ENCODE peak calls at places on chromosomes 11 and 22, in six cellular contexts. One of them, this sample, is unnamed.

GRCh38 chr11:13256216-13256615 is 21.4 kb upstream of the BMAL1 start:
- DNase-seq in body of pancreas: no peak
- DNase-seq in tibial nerve: no peak
- DNase-seq in sigmoid colon: no peak
- DNase-seq in BJ: no peak
- DNase-seq in AG09309: no peak
- DNase-seq in this sample: no peak

GRCh38 chr22:27952091-27952490 is 33.0 kb upstream of the PITPNB start:
- DNase-seq in tibial nerve: no peak
- DNase-seq in AG09309: no peak
- DNase-seq in body of pancreas: peak; percentile 6
- DNase-seq in sigmoid colon: no peak
- DNase-seq in BJ: no peak
- DNase-seq in this sample: peak; percentile 71

GRCh38 chr22:48756146-48757111 is 1071.2 kb downstream of the BRD1 start:
- DNase-seq in BJ: no peak
- DNase-seq in tibial nerve: peak; percentile 8
- DNase-seq in body of pancreas: no peak
- DNase-seq in AG09309: no peak
- DNase-seq in sigmoid colon: peak; percentile 51
- DNase-seq in this sample: no peak

GRCh38 chr22:28808716-28809355 is 8.5 kb upstream of the XBP1 start:
- DNase-seq in BJ: no peak
- DNase-seq in AG09309: no peak
- DNase-seq in tibial nerve: no peak
- DNase-seq in sigmoid colon: no peak
- DNase-seq in body of pancreas: no peak
- DNase-seq in this sample: no peak

GRCh38 chr11:120839846-120840402 is 184.0 kb upstream of the TBCEL start:
- DNase-seq in BJ: no peak
- DNase-seq in AG09309: no peak
- DNase-seq in sigmoid colon: no peak
- DNase-seq in tibial nerve: no peak
- DNase-seq in body of pancreas: no peak
- DNase-seq in this sample: no peak

GRCh38 chr22:19666663-19667593 is 47.4 kb upstream of the SEPTIN5 start:
- DNase-seq in AG09309: no peak
- DNase-seq in tibial nerve: no peak
- DNase-seq in sigmoid colon: no peak
- DNase-seq in BJ: peak; percentile 41
- DNase-seq in body of pancreas: no peak
- DNase-seq in this sample: peak; percentile 79

GRCh38 chr11:125285844-125286243 is 121.3 kb downstream of the PKNOX2 start:
- DNase-seq in tibial nerve: no peak
- DNase-seq in BJ: no peak
- DNase-seq in body of pancreas: peak; percentile 13
- DNase-seq in AG09309: no peak
- DNase-seq in sigmoid colon: no peak
- DNase-seq in this sample: no peak

GRCh38 chr22:40469181-40469580 is 98.8 kb downstream of the SGSM3 start:
- DNase-seq in BJ: no peak
- DNase-seq in AG09309: no peak
- DNase-seq in tibial nerve: no peak
- DNase-seq in body of pancreas: no peak
- DNase-seq in sigmoid colon: no peak
- DNase-seq in this sample: no peak

GRCh38 chr11:23318670-23319069 is 458.4 kb upstream of the CCDC179 start:
- DNase-seq in AG09309: no peak
- DNase-seq in BJ: no peak
- DNase-seq in tibial nerve: no peak
- DNase-seq in sigmoid colon: no peak
- DNase-seq in body of pancreas: no peak
- DNase-seq in this sample: no peak

DNA sequence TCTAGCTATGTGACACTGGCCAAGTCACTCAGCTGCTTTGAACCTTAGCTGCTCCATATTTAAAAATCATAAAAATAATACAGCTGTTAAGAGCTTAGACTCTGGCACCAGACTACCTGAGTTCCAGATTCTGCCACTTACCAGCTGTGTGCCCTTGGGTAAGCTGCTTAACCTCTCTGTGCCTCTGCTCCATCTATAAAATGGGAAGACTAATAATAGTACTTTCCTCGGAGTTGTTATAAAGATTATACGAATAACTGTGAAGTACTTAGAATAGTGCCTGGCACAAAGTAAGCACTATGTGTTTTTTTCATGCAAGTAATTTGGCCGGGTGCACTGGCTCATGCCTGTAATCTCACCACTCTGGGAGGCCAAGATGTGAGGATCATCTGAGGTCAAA is 1.4 kb downstream of the HDHD5 start:
- DNase-seq in BJ: no peak
- DNase-seq in AG09309: no peak
- DNase-seq in body of pancreas: no peak
- DNase-seq in tibial nerve: no peak
- DNase-seq in sigmoid colon: no peak
- DNase-seq in this sample: no peak
- H3K4me3 ChIP-seq in BJ: peak overlapping the region; percentile 72
- H3K4me3 ChIP-seq in AG09309: no peak overlapping the region
- H3K4me3 ChIP-seq in body of pancreas: no peak overlapping the region
- H3K4me3 ChIP-seq in tibial nerve: peak overlapping the region; percentile 83
- H3K4me3 ChIP-seq in sigmoid colon: peak overlapping the region; percentile 75
- H3K4me3 ChIP-seq in this sample: no peak overlapping the region

GRCh38 chr11:30017467-30017895 is 651 bp upstream of the KCNA4 start:
- DNase-seq in sigmoid colon: no peak
- DNase-seq in AG09309: no peak
- DNase-seq in tibial nerve: no peak
- DNase-seq in body of pancreas: no peak
- DNase-seq in BJ: no peak
- DNase-seq in this sample: no peak
- TF ChIP-seq CTCF in sigmoid colon: no peak
- TF ChIP-seq CTCF in AG09309: no peak
- TF ChIP-seq CTCF in tibial nerve: no peak
- TF ChIP-seq CTCF in body of pancreas: no peak
- TF ChIP-seq CTCF in BJ: no peak
- TF ChIP-seq CTCF in this sample: no peak

GRCh38 chr11:78189851-78190250 is 1.1 kb downstream of the USP35 start:
- DNase-seq in tibial nerve: no peak
- DNase-seq in sigmoid colon: peak; percentile 62
- DNase-seq in AG09309: no peak
- DNase-seq in BJ: no peak
- DNase-seq in body of pancreas: no peak
- DNase-seq in this sample: no peak
- H3K4me3 ChIP-seq in tibial nerve: no peak overlapping the region
- H3K4me3 ChIP-seq in sigmoid colon: peak overlapping the region; percentile 70
- H3K4me3 ChIP-seq in AG09309: peak overlapping the region; percentile 59
- H3K4me3 ChIP-seq in BJ: peak overlapping the region; percentile 12
- H3K4me3 ChIP-seq in body of pancreas: no peak overlapping the region
- H3K4me3 ChIP-seq in this sample: peak overlapping the region; percentile 87

DNA sequence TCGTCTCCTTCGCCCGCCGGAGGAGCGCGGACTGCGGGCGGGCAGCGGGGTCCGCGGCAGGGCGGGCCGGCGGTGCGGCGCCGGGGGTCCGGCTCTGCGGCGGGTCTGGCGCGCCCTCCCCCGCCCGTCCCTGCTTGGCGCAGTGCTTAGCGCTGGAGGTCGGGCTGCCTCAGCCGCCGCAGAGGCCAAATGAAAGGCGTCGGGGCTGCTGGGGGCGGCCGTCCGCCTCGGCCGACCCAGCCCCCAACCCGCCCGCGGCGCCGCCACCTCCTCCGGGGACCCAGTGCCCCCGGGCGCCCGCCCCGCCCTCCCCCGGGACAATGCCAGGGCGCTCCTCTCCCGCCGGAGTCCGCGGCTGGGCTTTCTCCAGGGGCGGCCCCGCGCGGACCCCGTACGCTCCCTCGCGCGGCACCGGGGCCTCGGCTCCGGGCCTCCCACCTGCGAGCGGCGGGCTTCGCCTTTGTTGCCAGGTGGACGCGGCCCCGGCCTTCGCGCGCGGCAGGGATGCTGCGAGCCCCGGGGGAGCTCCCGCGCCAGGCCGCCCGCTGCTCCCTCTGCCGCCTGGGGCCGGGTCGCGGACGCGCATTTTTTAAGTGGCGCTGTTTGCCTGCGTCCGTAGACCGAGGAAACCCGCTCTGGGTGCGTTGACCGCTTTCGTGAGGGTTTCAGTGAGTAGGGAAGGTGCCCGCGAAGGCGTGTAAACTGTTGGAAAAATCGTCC is 575 bp downstream of the APLP2 start:
- DNase-seq in sigmoid colon: peak; percentile 77
- DNase-seq in body of pancreas: peak; percentile 46
- DNase-seq in tibial nerve: no peak
- DNase-seq in AG09309: no peak
- DNase-seq in BJ: no peak
- DNase-seq in this sample: peak; percentile 28
- TF ChIP-seq CTCF in sigmoid colon: no peak
- TF ChIP-seq CTCF in body of pancreas: peak; percentile 37
- TF ChIP-seq CTCF in tibial nerve: no peak
- TF ChIP-seq CTCF in AG09309: peak; percentile 17
- TF ChIP-seq CTCF in BJ: no peak
- TF ChIP-seq CTCF in this sample: peak; percentile 19

GRCh38 chr11:64874308-64874707 is 4.1 kb downstream of the EHD1 start:
- DNase-seq in BJ: no peak
- DNase-seq in tibial nerve: peak; percentile 63
- DNase-seq in sigmoid colon: no peak
- DNase-seq in body of pancreas: no peak
- DNase-seq in AG09309: no peak
- DNase-seq in this sample: peak; percentile 52
- H3K4me3 ChIP-seq in BJ: no peak overlapping the region
- H3K4me3 ChIP-seq in tibial nerve: no peak overlapping the region
- H3K4me3 ChIP-seq in sigmoid colon: no peak overlapping the region
- H3K4me3 ChIP-seq in body of pancreas: no peak overlapping the region
- H3K4me3 ChIP-seq in AG09309: no peak overlapping the region
- H3K4me3 ChIP-seq in this sample: no peak overlapping the region

GRCh38 chr22:35178446-35178845 is 78.8 kb upstream of the HMGXB4 start:
- DNase-seq in sigmoid colon: no peak
- DNase-seq in body of pancreas: no peak
- DNase-seq in BJ: no peak
- DNase-seq in AG09309: no peak
- DNase-seq in tibial nerve: no peak
- DNase-seq in this sample: no peak

GRCh38 chr22:35173655-35174054 is 83.6 kb upstream of the HMGXB4 start:
- DNase-seq in sigmoid colon: no peak
- DNase-seq in tibial nerve: no peak
- DNase-seq in AG09309: no peak
- DNase-seq in BJ: no peak
- DNase-seq in body of pancreas: no peak
- DNase-seq in this sample: no peak

GRCh38 chr22:35174398-35174797 is 82.9 kb upstream of the HMGXB4 start:
- DNase-seq in sigmoid colon: no peak
- DNase-seq in BJ: no peak
- DNase-seq in AG09309: no peak
- DNase-seq in body of pancreas: no peak
- DNase-seq in tibial nerve: no peak
- DNase-seq in this sample: no peak

GRCh38 chr22:35175392-35175791 is 81.9 kb upstream of the HMGXB4 start:
- DNase-seq in AG09309: no peak
- DNase-seq in BJ: no peak
- DNase-seq in body of pancreas: no peak
- DNase-seq in tibial nerve: no peak
- DNase-seq in sigmoid colon: no peak
- DNase-seq in this sample: no peak

GRCh38 chr22:35177811-35178210 is 79.5 kb upstream of the HMGXB4 start:
- DNase-seq in tibial nerve: no peak
- DNase-seq in AG09309: no peak
- DNase-seq in sigmoid colon: no peak
- DNase-seq in body of pancreas: no peak
- DNase-seq in BJ: no peak
- DNase-seq in this sample: no peak
- TF ChIP-seq CTCF in tibial nerve: no peak
- TF ChIP-seq CTCF in AG09309: no peak
- TF ChIP-seq CTCF in sigmoid colon: no peak
- TF ChIP-seq CTCF in body of pancreas: no peak
- TF ChIP-seq CTCF in BJ: no peak
- TF ChIP-seq CTCF in this sample: no peak

GRCh38 chr22:42074846-42075245 is 798 bp downstream of the PHETA2 start:
- DNase-seq in BJ: no peak
- DNase-seq in tibial nerve: no peak
- DNase-seq in AG09309: no peak
- DNase-seq in sigmoid colon: no peak
- DNase-seq in body of pancreas: no peak
- DNase-seq in this sample: no peak

GRCh38 chr22:42076764-42077485 is 2.6 kb upstream of the SMDT1 start:
- DNase-seq in tibial nerve: no peak
- DNase-seq in sigmoid colon: peak; percentile 66
- DNase-seq in BJ: no peak
- DNase-seq in body of pancreas: no peak
- DNase-seq in AG09309: no peak
- DNase-seq in this sample: no peak

GRCh38 chr22:42074153-42074750 is at the start of gene PHETA2:
- DNase-seq in body of pancreas: peak; percentile 59
- DNase-seq in AG09309: no peak
- DNase-seq in BJ: no peak
- DNase-seq in tibial nerve: no peak
- DNase-seq in sigmoid colon: no peak
- DNase-seq in this sample: peak; percentile 42

GRCh38 chr22:42073568-42074152 is 388 bp upstream of the PHETA2 start:
- DNase-seq in tibial nerve: no peak
- DNase-seq in sigmoid colon: no peak
- DNase-seq in BJ: no peak
- DNase-seq in body of pancreas: no peak
- DNase-seq in AG09309: no peak
- DNase-seq in this sample: no peak

DNA sequence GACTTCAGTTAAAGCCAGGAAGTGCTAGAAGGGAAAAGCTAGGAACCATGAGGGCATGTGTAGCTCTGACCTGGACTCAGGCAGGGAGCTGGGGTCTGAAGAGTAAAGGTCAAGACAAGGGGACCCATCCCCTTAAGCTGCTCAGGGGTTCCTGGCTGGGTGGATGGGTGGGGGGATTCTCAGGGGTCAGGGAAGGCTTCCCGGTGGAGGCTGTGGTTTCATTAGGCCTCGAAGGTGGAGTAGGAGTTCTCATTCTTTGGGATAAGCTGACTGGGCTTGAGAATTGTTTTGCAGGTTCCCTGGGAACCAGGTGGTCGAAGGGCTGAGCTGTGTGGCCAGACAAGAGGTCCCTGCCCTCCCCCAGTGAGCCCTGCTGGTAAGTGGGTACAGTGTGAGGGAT is 1.2 kb downstream of the PHETA2 start:
- DNase-seq in body of pancreas: no peak
- DNase-seq in tibial nerve: no peak
- DNase-seq in AG09309: no peak
- DNase-seq in sigmoid colon: no peak
- DNase-seq in BJ: no peak
- DNase-seq in this sample: no peak
- H3K4me3 ChIP-seq in body of pancreas: no peak overlapping the region
- H3K4me3 ChIP-seq in tibial nerve: peak overlapping the region; percentile 83
- H3K4me3 ChIP-seq in AG09309: peak overlapping the region; percentile 81
- H3K4me3 ChIP-seq in sigmoid colon: peak overlapping the region; percentile 82
- H3K4me3 ChIP-seq in BJ: peak overlapping the region; percentile 82
- H3K4me3 ChIP-seq in this sample: peak overlapping the region; percentile 60